ENCODE peak calls at places on chromosomes 2 and 18, in eight cellular contexts. O, S, T, H, B, C, N and G are unnamed samples. For H3K4me1, the result is how much of the 10 kb centered on the place peaks cover.

GRCh38 chr2:137254081-137254480 is 488.7 kb downstream of the THSD7B start:
- DNase-seq in O (peak), N (no peak), S (no peak), H (no peak), T (no peak), B (no peak), C (no peak), G (no peak)

GRCh38 chr2:214310319-214310718 is 100.5 kb upstream of the VWC2L start:
- DNase-seq in H (no peak), B (no peak), C (no peak), N (no peak), O (peak), T (no peak), S (no peak), G (no peak)

GRCh38 chr2:201904529-201905420 is 98.4 kb downstream of the CDK15 start:
- DNase-seq in B (no peak), T (no peak), S (no peak), N (no peak), H (peak), C (no peak), O (peak), G (no peak)

GRCh38 chr2:100833330-100833729 is 13.4 kb downstream of the NPAS2 start:
- DNase-seq in S (no peak), N (no peak), H (no peak), B (no peak), T (no peak), O (no peak), C (no peak), G (no peak)

GRCh38 chr2:16039823-16040222 is 99.5 kb downstream of the MYCN start:
- DNase-seq in C (no peak), N (no peak), B (no peak), S (no peak), H (no peak), O (no peak), T (no peak), G (no peak)

GRCh38 chr2:205190528-205190927 is 491.8 kb upstream of the NRP2 start:
- DNase-seq in N (no peak), C (no peak), H (no peak), T (no peak), O (no peak), B (no peak), S (no peak), G (no peak)

GRCh38 chr2:222025891-222026271 is 272.9 kb downstream of the PAX3 start:
- DNase-seq in N (no peak), H (no peak), S (no peak), O (no peak), C (no peak), B (no peak), T (no peak), G (no peak)

GRCh38 chr18:39799010-39799409 is 2156.0 kb upstream of the PIK3C3 start:
- DNase-seq in B (no peak), N (no peak), C (no peak), S (peak), H (no peak), O (peak), T (peak), G (no peak)

GRCh38 chr2:68465081-68465916 is 1.8 kb downstream of the FBXO48 start:
- DNase-seq in T (no peak), C (no peak), O (peak), S (no peak), N (no peak), H (peak), B (no peak), G (no peak)

GRCh38 chr2:69384618-69385081 is 2.4 kb downstream of the GFPT1 start:
- DNase-seq in S (no peak), B (no peak), O (peak), C (no peak), T (no peak), H (peak), N (no peak), G (no peak)

GRCh38 chr2:14140009-14140408 is 492.5 kb upstream of the LRATD1 start:
- DNase-seq in T (no peak), O (no peak), B (no peak), N (no peak), S (no peak), C (no peak), H (no peak), G (no peak)

GRCh38 chr2:28361991-28362710 is 30.5 kb upstream of the FOSL2 start:
- DNase-seq in S (no peak), O (no peak), B (no peak), C (no peak), N (no peak), H (no peak), T (no peak), G (no peak)
- H3K27ac ChIP-seq in S (no peak), O (no peak), B (no peak), C (no peak), N (no peak), H (no peak), T (peak), G (no peak)

GRCh38 chr2:108571262-108571661 is 37.0 kb downstream of the LIMS1 start:
- DNase-seq in S (no peak), C (no peak), H (peak), B (no peak), T (no peak), O (no peak), N (no peak), G (no peak)

GRCh38 chr2:108574332-108574731 is 40.1 kb downstream of the LIMS1 start:
- DNase-seq in H (no peak), S (no peak), B (no peak), N (no peak), C (no peak), T (no peak), O (no peak), G (no peak)

GRCh38 chr2:108577099-108577498 is 42.8 kb downstream of the LIMS1 start:
- DNase-seq in O (no peak), S (no peak), T (no peak), C (no peak), B (no peak), N (no peak), H (no peak), G (no peak)

GRCh38 chr2:108573070-108573469 is 38.8 kb downstream of the LIMS1 start:
- DNase-seq in S (no peak), T (no peak), B (no peak), C (no peak), O (peak), N (no peak), H (peak), G (no peak)

DNA sequence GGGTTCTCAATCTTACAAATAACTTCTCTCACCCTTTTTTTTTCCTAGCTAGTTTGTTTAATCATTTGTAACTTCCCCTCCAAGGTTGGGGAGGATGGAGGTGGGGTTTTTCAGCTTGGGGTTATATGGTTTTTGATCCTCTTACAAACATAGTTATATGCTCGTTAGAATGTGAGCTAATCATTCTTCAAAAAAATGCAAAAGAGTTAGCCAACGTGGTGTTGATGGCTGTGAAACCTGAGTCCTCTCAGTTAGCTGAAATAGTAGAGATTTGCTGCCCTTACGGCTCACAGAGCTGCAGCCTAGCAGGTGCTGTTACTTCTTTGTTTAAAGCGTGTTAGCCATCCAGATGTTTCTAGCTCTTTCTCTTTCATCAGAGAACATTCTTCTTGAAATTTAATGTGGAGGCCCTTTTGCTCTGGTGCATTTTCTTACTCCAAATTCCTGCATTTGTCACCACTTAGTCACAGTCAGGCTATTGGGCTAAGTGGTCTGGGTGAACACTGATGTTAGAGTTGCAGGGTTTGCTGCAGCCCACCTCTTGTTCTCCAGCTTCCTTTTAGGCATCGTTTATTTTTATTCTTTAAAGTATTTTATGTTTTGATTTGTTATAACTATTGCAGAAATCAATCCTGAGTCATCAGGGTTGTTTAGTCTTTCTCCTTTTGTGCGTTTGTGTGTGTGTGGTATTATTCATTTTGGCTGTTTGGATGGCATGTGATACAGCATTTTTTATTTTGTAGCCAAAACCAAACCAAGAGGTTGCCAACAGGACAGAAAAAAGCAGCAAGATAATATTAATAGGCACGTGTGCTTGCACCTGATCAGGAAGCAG is 41.1 kb downstream of the LIMS1 start:
- DNase-seq in B (no peak), O (peak), N (no peak), S (no peak), T (no peak), C (no peak), H (peak), G (no peak)
- H3K4me1 ChIP-seq in B (under half), O (half or more), N (under half), S (half or more), T (half or more), C (under half), H (under half), G (under half)

GRCh38 chr2:65353927-65354326 is 78.5 kb downstream of the SPRED2 start:
- DNase-seq in O (no peak), N (no peak), T (no peak), H (no peak), B (no peak), C (no peak), S (peak), G (no peak)
- H3K27ac ChIP-seq in O (no peak), N (no peak), T (no peak), H (no peak), B (no peak), C (peak), S (peak), G (no peak)

GRCh38 chr2:191264647-191265079 is 19.5 kb downstream of the MYO1B start:
- DNase-seq in B (no peak), H (peak), S (no peak), O (peak), C (no peak), N (no peak), T (no peak), G (no peak)
- H3K4me1 ChIP-seq in B (under half), H (under half), S (under half), O (half or more), C (under half), N (under half), T (half or more), G (under half)

GRCh38 chr2:11936761-11937160 is 190.3 kb downstream of the LPIN1 start:
- DNase-seq in H (no peak), T (no peak), N (no peak), C (no peak), O (no peak), S (no peak), B (no peak), G (no peak)

GRCh38 chr2:11940121-11940743 is 193.8 kb downstream of the LPIN1 start:
- DNase-seq in H (no peak), T (no peak), N (no peak), B (no peak), C (no peak), S (no peak), O (no peak), G (no peak)

GRCh38 chr2:11939523-11939922 is 193.1 kb downstream of the LPIN1 start:
- DNase-seq in T (no peak), N (no peak), B (no peak), O (no peak), C (no peak), H (no peak), S (no peak), G (no peak)

GRCh38 chr2:11940799-11941198 is 194.4 kb downstream of the LPIN1 start:
- DNase-seq in B (no peak), H (no peak), N (no peak), C (no peak), O (no peak), S (no peak), T (no peak), G (no peak)

DNA sequence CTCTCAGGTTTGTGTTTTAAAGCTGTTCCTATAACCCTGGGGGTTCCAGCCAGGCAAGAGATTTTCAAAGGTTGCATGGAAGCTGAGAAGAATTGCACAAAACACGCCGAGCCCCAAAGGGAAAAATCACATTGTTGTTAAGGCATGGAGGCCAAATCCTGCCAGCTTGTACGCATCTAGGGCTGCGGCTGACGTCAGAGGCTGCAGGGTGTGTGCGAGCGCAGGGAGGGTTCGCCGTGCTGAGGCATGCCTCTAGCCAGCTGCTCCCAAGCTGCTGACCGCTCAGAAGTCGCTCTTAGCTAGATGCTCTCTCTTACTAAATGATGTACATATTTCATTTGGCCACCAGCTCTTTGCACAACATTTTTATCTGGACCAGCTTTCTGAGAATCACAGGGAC is 191.8 kb downstream of the LPIN1 start:
- DNase-seq in N (peak), H (peak), T (no peak), O (no peak), B (no peak), S (peak), C (no peak), G (no peak)
- H3K27ac ChIP-seq in N (no peak), H (peak), T (no peak), O (no peak), B (no peak), S (peak), C (peak), G (no peak)

DNA sequence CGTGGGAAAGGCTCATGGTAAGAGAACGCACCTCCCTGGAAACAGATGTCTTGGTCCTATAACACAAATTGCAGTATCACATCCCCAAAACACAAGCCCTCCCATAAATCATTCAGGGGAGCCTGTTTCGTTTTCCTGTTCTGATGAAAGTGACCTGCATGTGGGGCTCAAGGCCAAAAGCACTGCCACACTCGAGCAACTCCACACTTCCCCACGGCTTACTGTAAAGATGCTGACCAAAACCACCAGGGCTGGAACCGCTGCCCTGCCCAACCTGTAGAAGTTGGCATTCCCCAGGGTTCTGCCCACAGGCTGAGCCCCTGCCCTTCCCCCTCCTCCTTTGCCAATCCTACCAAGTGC is 139.7 kb downstream of the BCL11A start:
- DNase-seq in S (no peak), N (no peak), H (no peak), O (no peak), T (no peak), B (no peak), C (no peak), G (no peak)
- H3K4me1 ChIP-seq in S (under half), N (under half), H (under half), O (under half), T (under half), B (under half), C (under half), G (under half)

GRCh38 chr2:159591221-159591620 is 25.1 kb downstream of the BAZ2B start:
- DNase-seq in N (no peak), C (no peak), T (no peak), H (no peak), B (no peak), S (no peak), O (no peak), G (no peak)

GRCh38 chr2:159595410-159596046 is 20.8 kb downstream of the BAZ2B start:
- DNase-seq in H (peak), S (no peak), T (no peak), N (no peak), O (peak), C (no peak), B (no peak), G (no peak)

GRCh38 chr2:159589286-159589685 is 27.1 kb downstream of the BAZ2B start:
- DNase-seq in T (no peak), C (no peak), N (no peak), B (no peak), O (no peak), H (no peak), S (no peak), G (no peak)

GRCh38 chr2:159592446-159592845 is 23.9 kb downstream of the BAZ2B start:
- DNase-seq in B (no peak), C (no peak), H (no peak), O (no peak), N (no peak), T (no peak), S (no peak), G (no peak)
- H3K27ac ChIP-seq in B (no peak), C (peak), H (no peak), O (no peak), N (no peak), T (no peak), S (no peak), G (no peak)

GRCh38 chr2:46366675-46367067 is 69.5 kb downstream of the EPAS1 start:
- DNase-seq in S (no peak), B (no peak), N (no peak), H (no peak), O (no peak), T (no peak), C (no peak), G (no peak)
- H3K4me1 ChIP-seq in S (under half), B (under half), N (under half), H (under half), O (under half), T (under half), C (under half), G (under half)

DNA sequence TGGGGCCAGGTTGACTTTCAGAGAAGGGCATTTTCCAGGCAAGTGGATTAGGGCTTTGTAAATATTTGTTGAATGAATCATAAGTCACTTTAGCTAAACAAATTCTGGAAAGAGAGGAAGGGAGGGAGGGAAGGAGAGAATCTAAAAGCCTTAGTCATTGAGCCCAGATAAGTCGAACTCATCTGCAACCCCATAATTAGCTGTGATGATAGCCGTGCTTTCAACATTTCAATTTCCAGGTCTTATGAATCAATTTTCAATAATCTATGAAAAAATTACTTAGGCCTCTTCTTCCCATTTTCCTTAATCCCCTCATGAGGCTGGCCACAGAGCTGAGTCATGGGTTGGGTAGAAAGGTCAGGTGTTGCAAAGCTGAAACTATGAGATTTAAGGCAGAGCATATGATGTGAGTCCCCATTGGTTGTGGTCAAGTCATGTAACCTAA is 111.9 kb upstream of the MAPRE2 start:
- DNase-seq in N (no peak), S (no peak), O (peak), C (no peak), T (peak), H (peak), B (no peak), G (no peak)
- H3K27ac ChIP-seq in N (no peak), S (no peak), O (no peak), C (no peak), T (peak), H (peak), B (no peak), G (no peak)

DNA sequence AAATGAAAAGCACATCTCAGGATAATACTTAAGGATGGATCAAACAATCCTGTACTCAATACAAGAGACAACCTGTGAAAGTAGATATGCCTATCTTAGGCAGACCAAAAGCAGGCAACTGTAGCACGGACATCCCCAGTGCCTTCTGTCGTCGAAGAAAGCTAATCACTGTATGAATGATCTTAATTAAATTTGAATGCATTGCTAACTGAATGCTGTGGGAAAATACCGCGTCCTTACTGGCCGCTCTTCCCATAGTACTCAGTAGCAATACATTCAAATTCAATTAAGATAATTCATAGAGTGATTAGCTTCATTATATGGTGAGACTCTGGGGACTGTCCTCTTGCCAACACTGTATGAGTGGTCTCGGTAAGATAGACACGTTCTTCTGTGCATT is 97.6 kb downstream of the DOCK10 start:
- DNase-seq in H (no peak), S (no peak), B (no peak), O (no peak), T (no peak), N (no peak), C (no peak), G (no peak)
- H3K4me1 ChIP-seq in H (under half), S (under half), B (half or more), O (under half), T (under half), N (under half), C (under half), G (under half)